ENCODE peak calls at places on chromosome 6, in eight cellular contexts. Y is heart right ventricle; A is astrocyte of the spinal cord; G is ACHN; N is Calu3; V is GM04504; I is effector memory CD8-positive, alpha-beta T cell; P is SK-MEL-5. F is an unnamed sample.

GRCh38 chr6:22544469-22544868 is 24.9 kb upstream of the HDGFL1 start:
- DNase-seq in Y (no peak), V (no peak), I (no peak), G (no peak), P (no peak), A (no peak), N (no peak), F (no peak)

GRCh38 chr6:43771210-43771857 is 1.3 kb downstream of the VEGFA start:
- DNase-seq in I (peak; percentile 43), G (peak; percentile 53), Y (peak; percentile 73), A (peak; percentile 51), V (peak; percentile 19), N (peak; percentile 64), P (peak; percentile 43), F (peak; percentile 47)

GRCh38 chr6:53042112-53042511 is 23.1 kb upstream of the FBXO9 start:
- DNase-seq in I (no peak), P (no peak), V (peak; percentile 75), Y (no peak), G (peak; percentile 85), A (peak; percentile 92), N (no peak), F (peak; percentile 91)

GRCh38 chr6:22512716-22513452 is 56.5 kb upstream of the HDGFL1 start:
- DNase-seq in V (no peak), Y (no peak), N (no peak), P (no peak), G (no peak), I (no peak), A (peak; percentile 13), F (peak; percentile 4)

GRCh38 chr6:35638679-35639078 is 50.0 kb downstream of the FKBP5 start:
- DNase-seq in I (no peak), V (no peak), G (no peak), Y (no peak), P (no peak), A (no peak), N (no peak), F (no peak)

GRCh38 chr6:6604566-6604965 is 16.0 kb downstream of the LY86 start:
- DNase-seq in A (no peak), I (no peak), N (no peak), V (no peak), P (no peak), Y (no peak), G (no peak), F (no peak)

GRCh38 chr6:16837217-16837972 is 76.1 kb upstream of the ATXN1 start:
- DNase-seq in I (no peak), G (no peak), P (no peak), Y (no peak), N (no peak), V (no peak), A (no peak), F (no peak)

GRCh38 chr6:55445648-55446204 is 118.5 kb downstream of the GFRAL start:
- DNase-seq in N (peak; percentile 3), A (peak; percentile 60), P (peak; percentile 51), G (peak; percentile 42), I (no peak), Y (no peak), V (no peak), F (peak; percentile 60)

GRCh38 chr6:135186255-135186654 is 5.1 kb downstream of the MYB start:
- DNase-seq in G (no peak), Y (no peak), I (no peak), V (no peak), N (no peak), P (no peak), A (no peak), F (no peak)

GRCh38 chr6:760982-761955 is 68.3 kb upstream of the EXOC2 start:
- DNase-seq in I (no peak), P (no peak), V (no peak), A (no peak), G (no peak), N (no peak), Y (no peak), F (peak; percentile 67)

GRCh38 chr6:6927437-6928361 is 180.1 kb upstream of the RREB1 start:
- DNase-seq in N (no peak), G (no peak), A (no peak), P (no peak), Y (peak; percentile 45), I (no peak), V (no peak), F (no peak)

GRCh38 chr6:130829333-130829910 is 2.2 kb downstream of the SMLR1 start:
- DNase-seq in A (no peak), P (no peak), N (no peak), Y (no peak), G (no peak), V (no peak), I (no peak), F (no peak)